ENCODE peak calls at places on chromosomes 12 and 14, in six cellular contexts. G, J, D, H, W and Z are unnamed samples.

GRCh38 chr14:77508249-77508648 is 9.6 kb upstream of the ISM2 start:
- DNase-seq in G (no peak), J (no peak), D (peak), H (no peak), W (peak), Z (peak)

GRCh38 chr14:104366931-104367810 is 212.4 kb upstream of the C14orf180 start:
- DNase-seq in G (no peak), J (no peak), D (no peak), H (no peak), W (no peak), Z (no peak)

GRCh38 chr12:92927055-92927435 is 2.0 kb downstream of the EEA1 start:
- DNase-seq in G (no peak), J (peak), D (peak), H (no peak), W (peak), Z (no peak)

GRCh38 chr12:3757261-3757660 is 4.4 kb upstream of the CRACR2A start:
- DNase-seq in G (no peak), J (peak), D (no peak), H (no peak), W (no peak), Z (no peak)

GRCh38 chr12:105018761-105019160 is 32.6 kb downstream of the NOPCHAP1 start:
- DNase-seq in G (no peak), J (no peak), D (no peak), H (no peak), W (no peak), Z (no peak)

GRCh38 chr14:51443195-51444018 is 203.4 kb downstream of the TMX1 start:
- DNase-seq in G (no peak), J (peak), D (peak), H (no peak), W (peak), Z (no peak)

GRCh38 chr12:44774815-44775411 is 101.2 kb downstream of the NELL2 start:
- DNase-seq in G (peak), J (peak), D (peak), H (no peak), W (peak), Z (no peak)

GRCh38 chr14:44897844-44898151 is 63.9 kb downstream of the KLHL28 start:
- DNase-seq in G (no peak), J (peak), D (no peak), H (no peak), W (peak), Z (peak)

GRCh38 chr12:53516758-53517455 is 9.6 kb upstream of the NPFF start:
- DNase-seq in G (no peak), J (no peak), D (no peak), H (no peak), W (no peak), Z (no peak)

GRCh38 chr12:131869871-131870418 is 24.5 kb upstream of the ULK1 start:
- DNase-seq in G (peak), J (peak), D (peak), H (no peak), W (peak), Z (peak)

GRCh38 chr14:106622200-106622745 is 1095.9 kb downstream of the TMEM121 start:
- DNase-seq in G (no peak), J (no peak), D (no peak), H (no peak), W (no peak), Z (no peak)

GRCh38 chr14:99188721-99189120 is 83.3 kb downstream of the BCL11B start:
- DNase-seq in G (no peak), J (no peak), D (no peak), H (no peak), W (no peak), Z (no peak)

GRCh38 chr12:112980491-112981158 is 2.3 kb downstream of the OAS2 start:
- DNase-seq in G (no peak), J (no peak), D (no peak), H (no peak), W (no peak), Z (no peak)
- H3K4me3 ChIP-seq in G (no peak), J (no peak), D (no peak), H (no peak), W (no peak), Z (no peak)

DNA sequence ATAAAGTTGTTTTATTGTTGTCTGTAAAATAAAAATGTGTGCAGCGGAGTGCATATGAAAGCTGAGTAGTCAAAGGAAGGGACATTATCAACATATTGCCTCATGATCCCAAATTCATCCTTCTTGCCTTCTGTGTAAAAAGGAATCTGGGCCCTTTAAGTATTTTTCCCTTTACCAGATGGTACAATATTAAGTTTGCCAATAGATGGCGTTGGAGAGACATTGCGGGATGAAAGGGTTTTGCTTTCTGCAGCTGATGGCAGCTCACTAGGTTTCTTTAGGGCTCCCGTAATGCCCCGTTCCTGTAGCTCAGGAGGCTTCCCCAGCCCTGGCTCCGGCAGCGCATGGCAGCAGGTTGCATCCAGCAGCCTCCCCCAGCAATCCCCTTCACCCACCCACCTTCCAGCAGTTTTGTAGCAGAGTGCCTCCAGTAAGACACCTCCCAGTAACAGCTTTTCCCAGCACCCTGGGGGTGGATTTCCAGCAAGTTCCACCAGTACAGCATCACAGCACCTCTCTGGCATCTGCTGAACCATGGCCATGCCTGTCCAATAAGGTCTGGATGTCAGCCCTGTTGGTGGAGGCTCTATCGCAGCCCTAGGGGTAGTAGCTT is 354.4 kb downstream of the MED13L start:
- DNase-seq in G (no peak), J (no peak), D (peak), H (no peak), W (peak), Z (no peak)
- TF ChIP-seq CTCF in G (peak), J (no peak), D (no peak), H (no peak), W (peak), Z (peak)

GRCh38 chr12:124685689-124685993 is 118.2 kb upstream of the NCOR2 start:
- DNase-seq in G (no peak), J (no peak), D (no peak), H (no peak), W (no peak), Z (no peak)
- H3K4me3 ChIP-seq in G (peak), J (no peak), D (peak), H (peak), W (peak), Z (peak)

GRCh38 chr12:122006186-122006926 is 15.3 kb upstream of the BCL7A start:
- DNase-seq in G (no peak), J (no peak), D (no peak), H (no peak), W (no peak), Z (no peak)

GRCh38 chr12:122003646-122004611 is 17.8 kb upstream of the BCL7A start:
- DNase-seq in G (no peak), J (no peak), D (peak), H (no peak), W (peak), Z (no peak)

GRCh38 chr12:122001379-122002209 is 20.1 kb upstream of the BCL7A start:
- DNase-seq in G (no peak), J (no peak), D (no peak), H (no peak), W (no peak), Z (no peak)

GRCh38 chr12:122005252-122005651 is 16.4 kb upstream of the BCL7A start:
- DNase-seq in G (no peak), J (no peak), D (no peak), H (no peak), W (no peak), Z (no peak)

GRCh38 chr12:122004633-122005071 is 17.0 kb upstream of the BCL7A start:
- DNase-seq in G (no peak), J (no peak), D (peak), H (no peak), W (no peak), Z (no peak)
- TF ChIP-seq CTCF in G (no peak), J (no peak), D (no peak), H (no peak), W (no peak), Z (no peak)